ENCODE peak calls at places on chromosomes 6 and 20, in seven cellular contexts. One of them, this sample, is unnamed.

GRCh38 chr20:39623584-39624234 is 661.6 kb downstream of the DHX35 start:
- DNase-seq in NCI-H1105: no peak
- DNase-seq in posterior cingulate gyrus: no peak
- DNase-seq in NT2/D1: peak; percentile 9
- DNase-seq in activated CD8-positive, alpha-beta T cell treated with anti-CD3 and anti-CD28 coated beads, Interleukin-2, amount 10 ng/mL, durations not matched to agents 7 days and 5 days: no peak
- DNase-seq in bronchial epithelial cell: peak; percentile 73
- DNase-seq in ovary: peak; percentile 19
- DNase-seq in this sample: no peak

GRCh38 chr20:32737371-32738223 is 5.7 kb downstream of the COMMD7 start:
- DNase-seq in bronchial epithelial cell: peak; percentile 61
- DNase-seq in NCI-H1105: no peak
- DNase-seq in posterior cingulate gyrus: no peak
- DNase-seq in NT2/D1: no peak
- DNase-seq in activated CD8-positive, alpha-beta T cell treated with anti-CD3 and anti-CD28 coated beads, Interleukin-2, amount 10 ng/mL, durations not matched to agents 7 days and 5 days: peak; percentile 71
- DNase-seq in ovary: no peak
- DNase-seq in this sample: no peak

GRCh38 chr6:63572733-63573139 is 456 bp downstream of the LOC128125822 start:
- DNase-seq in posterior cingulate gyrus: no peak
- DNase-seq in activated CD8-positive, alpha-beta T cell treated with anti-CD3 and anti-CD28 coated beads, Interleukin-2, amount 10 ng/mL, durations not matched to agents 7 days and 5 days: no peak
- DNase-seq in ovary: no peak
- DNase-seq in NT2/D1: no peak
- DNase-seq in bronchial epithelial cell: no peak
- DNase-seq in NCI-H1105: no peak
- DNase-seq in this sample: peak; percentile 70

GRCh38 chr6:137904822-137905617 is 38.0 kb downstream of the TNFAIP3 start:
- DNase-seq in bronchial epithelial cell: no peak
- DNase-seq in posterior cingulate gyrus: no peak
- DNase-seq in activated CD8-positive, alpha-beta T cell treated with anti-CD3 and anti-CD28 coated beads, Interleukin-2, amount 10 ng/mL, durations not matched to agents 7 days and 5 days: peak; percentile 69
- DNase-seq in ovary: no peak
- DNase-seq in NCI-H1105: no peak
- DNase-seq in NT2/D1: no peak
- DNase-seq in this sample: no peak

GRCh38 chr20:23752481-23753193 is 1.9 kb upstream of the CST1 start:
- DNase-seq in NCI-H1105: no peak
- DNase-seq in NT2/D1: no peak
- DNase-seq in bronchial epithelial cell: no peak
- DNase-seq in posterior cingulate gyrus: no peak
- DNase-seq in activated CD8-positive, alpha-beta T cell treated with anti-CD3 and anti-CD28 coated beads, Interleukin-2, amount 10 ng/mL, durations not matched to agents 7 days and 5 days: peak; percentile 15
- DNase-seq in ovary: no peak
- DNase-seq in this sample: no peak

GRCh38 chr6:32140420-32141046 is 10.4 kb upstream of the FKBPL start:
- DNase-seq in NT2/D1: no peak
- DNase-seq in activated CD8-positive, alpha-beta T cell treated with anti-CD3 and anti-CD28 coated beads, Interleukin-2, amount 10 ng/mL, durations not matched to agents 7 days and 5 days: no peak
- DNase-seq in NCI-H1105: no peak
- DNase-seq in bronchial epithelial cell: no peak
- DNase-seq in ovary: no peak
- DNase-seq in posterior cingulate gyrus: no peak
- DNase-seq in this sample: no peak

GRCh38 chr6:43402819-43403218 is 24.5 kb upstream of the ABCC10 start:
- DNase-seq in NT2/D1: no peak
- DNase-seq in posterior cingulate gyrus: no peak
- DNase-seq in ovary: no peak
- DNase-seq in activated CD8-positive, alpha-beta T cell treated with anti-CD3 and anti-CD28 coated beads, Interleukin-2, amount 10 ng/mL, durations not matched to agents 7 days and 5 days: no peak
- DNase-seq in NCI-H1105: no peak
- DNase-seq in bronchial epithelial cell: no peak
- DNase-seq in this sample: no peak

GRCh38 chr6:138815797-138816528 is 20.1 kb downstream of the ECT2L start:
- DNase-seq in NT2/D1: peak; percentile 8
- DNase-seq in NCI-H1105: peak; percentile 63
- DNase-seq in bronchial epithelial cell: peak; percentile 71
- DNase-seq in ovary: no peak
- DNase-seq in activated CD8-positive, alpha-beta T cell treated with anti-CD3 and anti-CD28 coated beads, Interleukin-2, amount 10 ng/mL, durations not matched to agents 7 days and 5 days: peak; percentile 25
- DNase-seq in posterior cingulate gyrus: no peak
- DNase-seq in this sample: no peak

GRCh38 chr6:135897087-135897486 is 45.6 kb downstream of the PDE7B start:
- DNase-seq in activated CD8-positive, alpha-beta T cell treated with anti-CD3 and anti-CD28 coated beads, Interleukin-2, amount 10 ng/mL, durations not matched to agents 7 days and 5 days: no peak
- DNase-seq in posterior cingulate gyrus: no peak
- DNase-seq in NCI-H1105: no peak
- DNase-seq in bronchial epithelial cell: no peak
- DNase-seq in ovary: no peak
- DNase-seq in NT2/D1: no peak
- DNase-seq in this sample: no peak

GRCh38 chr6:170084166-170084730 is 206.6 kb downstream of the DLL1 start:
- DNase-seq in posterior cingulate gyrus: no peak
- DNase-seq in activated CD8-positive, alpha-beta T cell treated with anti-CD3 and anti-CD28 coated beads, Interleukin-2, amount 10 ng/mL, durations not matched to agents 7 days and 5 days: no peak
- DNase-seq in NCI-H1105: no peak
- DNase-seq in ovary: no peak
- DNase-seq in bronchial epithelial cell: no peak
- DNase-seq in NT2/D1: no peak
- DNase-seq in this sample: no peak

GRCh38 chr6:108667984-108668383 is 107.3 kb downstream of the FOXO3 start:
- DNase-seq in ovary: no peak
- DNase-seq in NCI-H1105: no peak
- DNase-seq in posterior cingulate gyrus: no peak
- DNase-seq in activated CD8-positive, alpha-beta T cell treated with anti-CD3 and anti-CD28 coated beads, Interleukin-2, amount 10 ng/mL, durations not matched to agents 7 days and 5 days: no peak
- DNase-seq in bronchial epithelial cell: no peak
- DNase-seq in NT2/D1: no peak
- DNase-seq in this sample: no peak